ENCODE peak calls at places on chromosomes 7 and 10, in five cellular contexts. H is esophagus squamous epithelium, U is ovary, P is sigmoid colon, S is prostate gland. X is an unnamed sample.

GRCh38 chr7:128869138-128869943 is 6.7 kb downstream of the ATP6V1F start:
- DNase-seq in P (peak; percentile 84), S (peak; percentile 43), H (no peak), U (peak; percentile 41), X (no peak)

GRCh38 chr7:27168265-27168947 is 3.1 kb upstream of the HOXA9 start:
- DNase-seq in S (peak; percentile 79), P (peak; percentile 89), H (no peak), U (no peak), X (no peak)

GRCh38 chr7:156640949-156641485 is 443 bp downstream of the RNF32 start:
- DNase-seq in H (no peak), U (no peak), S (peak; percentile 30), P (peak; percentile 67), X (no peak)

GRCh38 chr7:127158659-127159058 is 94.1 kb downstream of the GRM8 start:
- DNase-seq in S (no peak), H (no peak), U (no peak), P (no peak), X (peak; percentile 5)

GRCh38 chr10:132634241-132634946 is 96.8 kb downstream of the INPP5A start:
- DNase-seq in P (peak; percentile 58), S (no peak), H (no peak), U (no peak), X (no peak)

GRCh38 chr7:104029765-104030164 is 40.3 kb upstream of the RELN start:
- DNase-seq in P (no peak), S (no peak), U (no peak), H (no peak), X (no peak)

GRCh38 chr10:62083868-62084267 is 182.4 kb downstream of the ARID5B start:
- DNase-seq in H (no peak), U (peak; percentile 81), S (peak; percentile 62), P (peak; percentile 84), X (no peak)

GRCh38 chr7:151250181-151251095 is 1.9 kb upstream of the SMARCD3 start:
- DNase-seq in U (no peak), S (no peak), P (no peak), H (no peak), X (no peak)

GRCh38 chr7:129780257-129781127 is 169.0 kb downstream of the NRF1 start:
- DNase-seq in H (no peak), U (no peak), S (peak; percentile 92), P (no peak), X (peak; percentile 100)

GRCh38 chr10:46264737-46265368 is 21.9 kb upstream of the ANTXRL start:
- DNase-seq in U (no peak), H (no peak), P (no peak), S (no peak), X (no peak)

GRCh38 chr10:48227213-48227612 is 47.3 kb downstream of the FRMPD2 start:
- DNase-seq in S (no peak), U (no peak), H (no peak), P (no peak), X (no peak)

GRCh38 chr7:5526190-5527037 is 102.8 kb upstream of the TNRC18 start:
- DNase-seq in U (peak; percentile 50), S (peak; percentile 44), P (peak; percentile 80), H (no peak), X (no peak)

GRCh38 chr10:7787150-7787856 is 490 bp downstream of the KIN start:
- DNase-seq in S (no peak), U (no peak), P (no peak), H (no peak), X (no peak)

GRCh38 chr10:122550983-122551382 is 9.6 kb upstream of the DMBT1 start:
- DNase-seq in P (no peak), U (no peak), S (no peak), H (no peak), X (no peak)

GRCh38 chr10:79404231-79404609 is 41.2 kb downstream of the ZCCHC24 start:
- DNase-seq in P (peak; percentile 95), U (peak; percentile 77), S (no peak), H (no peak), X (peak; percentile 66)

GRCh38 chr7:44076101-44076895 is 6.0 kb downstream of the POLM start:
- DNase-seq in P (peak; percentile 60), U (peak; percentile 21), H (no peak), S (no peak), X (no peak)

GRCh38 chr7:102154425-102154824 is 132.2 kb upstream of the SH2B2 start:
- DNase-seq in S (no peak), U (no peak), H (no peak), P (no peak), X (no peak)

GRCh38 chr7:65230231-65230630 is 143.4 kb upstream of the ZNF92 start:
- DNase-seq in S (no peak), P (no peak), H (no peak), U (no peak), X (no peak)

GRCh38 chr7:108099650-108100049 is 30.5 kb downstream of the LAMB4 start:
- DNase-seq in S (no peak), P (no peak), U (no peak), H (no peak), X (no peak)

GRCh38 chr7:95493844-95494243 is 8.1 kb downstream of the ASB4 start:
- DNase-seq in H (no peak), S (no peak), U (no peak), P (no peak), X (no peak)

GRCh38 chr7:134873253-134873652 is 93.8 kb downstream of the CALD1 start:
- DNase-seq in U (no peak), S (no peak), P (no peak), H (no peak), X (no peak)

GRCh38 chr7:69736411-69736810 is 138.1 kb downstream of the AUTS2 start:
- DNase-seq in U (no peak), S (no peak), P (no peak), H (no peak), X (no peak)

GRCh38 chr7:10412426-10413019 is 561.1 kb upstream of the PHF14 start:
- DNase-seq in S (peak; percentile 27), U (no peak), P (no peak), H (no peak), X (peak; percentile 2)

GRCh38 chr10:29495366-29495765 is 139.4 kb downstream of the SVIL start:
- DNase-seq in U (no peak), S (no peak), P (no peak), H (no peak), X (no peak)

GRCh38 chr7:152633072-152633471 is 42.9 kb downstream of the XRCC2 start:
- DNase-seq in H (no peak), P (no peak), S (no peak), U (no peak), X (no peak)

GRCh38 chr10:5310914-5311313 is 53.9 kb upstream of the UCN3 start:
- DNase-seq in H (no peak), U (no peak), P (no peak), S (no peak), X (no peak)

GRCh38 chr10:95785942-95786669 is 30.1 kb downstream of the ENTPD1 start:
- DNase-seq in P (no peak), U (no peak), S (no peak), H (no peak), X (no peak)

GRCh38 chr7:43535031-43535451 is 47.9 kb upstream of the STK17A start:
- DNase-seq in H (no peak), U (peak; percentile 29), S (no peak), P (no peak), X (no peak)

GRCh38 chr10:113213041-113213440 is 263.0 kb downstream of the TCF7L2 start:
- DNase-seq in H (no peak), U (no peak), S (no peak), P (no peak), X (no peak)

GRCh38 chr7:41133700-41134099 is 569.2 kb downstream of the INHBA start:
- DNase-seq in S (no peak), H (no peak), U (no peak), P (no peak), X (no peak)

GRCh38 chr7:41297167-41297566 is 405.7 kb downstream of the INHBA start:
- DNase-seq in H (no peak), P (no peak), U (no peak), S (no peak), X (no peak)

GRCh38 chr7:101783381-101784181 is 33.8 kb upstream of the CUX1 start:
- DNase-seq in U (no peak), P (no peak), H (no peak), S (no peak), X (no peak)

GRCh38 chr10:68406815-68407585 is at the start of gene RUFY2:
- DNase-seq in H (no peak), P (peak; percentile 87), U (peak; percentile 88), S (peak; percentile 54), X (peak; percentile 91)
- TF ChIP-seq POLR2A in H (peak; percentile 74), P (no peak), U (peak; percentile 64), S (no peak), X (peak; percentile 58)

GRCh38 chr10:92572362-92573090 is 1.4 kb downstream of the IDE start:
- DNase-seq in P (no peak), S (no peak), H (no peak), U (no peak), X (no peak)

GRCh38 chr10:92573091-92573797 is 649 bp downstream of the IDE start:
- DNase-seq in U (no peak), H (no peak), S (peak; percentile 10), P (peak; percentile 72), X (no peak)

GRCh38 chr10:92574545-92575377 is 868 bp upstream of the IDE start:
- DNase-seq in H (no peak), P (no peak), S (no peak), U (no peak), X (peak; percentile 75)

GRCh38 chr10:92575961-92576360 is 2.1 kb upstream of the IDE start:
- DNase-seq in H (no peak), P (no peak), U (no peak), S (no peak), X (no peak)

GRCh38 chr10:92573798-92574544 is at the start of gene IDE:
- DNase-seq in S (peak; percentile 84), P (peak; percentile 93), U (peak; percentile 84), H (peak; percentile 43), X (peak; percentile 92)
- TF ChIP-seq POLR2A in S (peak; percentile 35), P (peak; percentile 29), U (peak; percentile 33), H (peak; percentile 64), X (peak; percentile 73)

GRCh38 chr10:17643755-17644484 is at the start of gene STAM:
- DNase-seq in P (peak; percentile 90), H (peak; percentile 37), U (peak; percentile 96), S (peak; percentile 77), X (peak; percentile 60)
- TF ChIP-seq POLR2A in P (peak; percentile 31), H (peak; percentile 81), U (peak; percentile 41), S (peak; percentile 18), X (peak; percentile 59)

DNA sequence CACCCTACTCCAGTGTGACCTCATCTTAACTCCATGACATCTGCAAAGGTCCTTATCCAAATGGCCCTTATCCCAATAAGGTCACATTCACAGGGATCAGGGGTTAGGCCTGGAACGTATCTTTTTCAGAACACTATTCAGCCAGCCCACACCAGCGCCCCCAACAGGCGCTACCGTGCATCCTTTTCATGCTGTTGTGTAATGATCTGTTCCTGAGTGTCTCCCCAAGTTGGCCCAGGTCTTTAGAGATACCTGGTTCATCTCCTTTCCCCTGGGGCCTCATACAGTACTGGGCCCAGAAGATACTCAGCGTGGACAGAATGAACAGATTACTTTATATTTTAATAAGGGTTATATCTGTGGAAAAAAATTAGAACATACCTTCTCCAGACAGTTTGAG is 132.6 kb upstream of the ADAM12 start:
- DNase-seq in S (no peak), H (no peak), U (no peak), P (no peak), X (no peak)
- TF ChIP-seq POLR2A in S (no peak), H (no peak), U (no peak), P (no peak), X (no peak)